ENCODE peak calls at places on chromosomes 3 and 15, in seven cellular contexts. A is brain microvascular endothelial cell, U is HEK293T, P is uterus, E is ELR, L is epithelial cell of esophagus, X is progenitor cell of endocrine pancreas. B is an unnamed sample.
A peak's percentile ranks its signal among the peaks of the same experiment; 100 is the strongest.

GRCh38 chr3:56364665-56365064 is 103.6 kb downstream of the ERC2 start:
- DNase-seq in A (no peak), U (no peak), P (no peak), E (no peak), L (no peak), X (no peak), B (no peak)

GRCh38 chr15:63331456-63331855 is 50.2 kb downstream of the CA12 start:
- DNase-seq in A (peak; percentile 55), U (no peak), P (no peak), E (peak; percentile 63), L (peak; percentile 93), X (no peak), B (no peak)

GRCh38 chr15:43889072-43889471 is 62.3 kb downstream of the WDR76 start:
- DNase-seq in A (no peak), U (no peak), P (no peak), E (no peak), L (no peak), X (no peak), B (no peak)

GRCh38 chr15:91593653-91594052 is 259.9 kb upstream of the SLCO3A1 start:
- DNase-seq in A (no peak), U (no peak), P (no peak), E (no peak), L (no peak), X (no peak), B (no peak)

GRCh38 chr3:5312278-5312677 is 124.8 kb downstream of the EDEM1 start:
- DNase-seq in A (no peak), U (no peak), P (no peak), E (no peak), L (no peak), X (no peak), B (no peak)

GRCh38 chr15:88636039-88636438 is 2.8 kb upstream of the ISG20 start:
- DNase-seq in A (no peak), U (no peak), P (no peak), E (no peak), L (peak; percentile 82), X (no peak), B (no peak)

GRCh38 chr3:11847607-11848006 is 922 bp upstream of the TAMM41 start:
- DNase-seq in A (no peak), U (peak; percentile 15), P (no peak), E (no peak), L (peak; percentile 21), X (no peak), B (no peak)

GRCh38 chr15:62841269-62841628 is 201.3 kb upstream of the TPM1 start:
- DNase-seq in A (no peak), U (no peak), P (no peak), E (peak; percentile 62), L (no peak), X (no peak), B (peak; percentile 20)

GRCh38 chr3:130825762-130826297 is 68.1 kb upstream of the ATP2C1 start:
- DNase-seq in A (no peak), U (no peak), P (no peak), E (no peak), L (no peak), X (no peak), B (no peak)

GRCh38 chr3:65268411-65268810 is 580.6 kb upstream of the ADAMTS9 start:
- DNase-seq in A (no peak), U (no peak), P (no peak), E (no peak), L (no peak), X (no peak), B (no peak)

GRCh38 chr15:26223720-26224119 is 360.6 kb upstream of the ATP10A start:
- DNase-seq in A (no peak), U (no peak), P (no peak), E (no peak), L (no peak), X (no peak), B (no peak)

GRCh38 chr3:134483195-134483890 is 2.4 kb downstream of the ANAPC13 start:
- DNase-seq in A (peak; percentile 77), U (no peak), P (no peak), E (peak; percentile 97), L (peak; percentile 89), X (no peak), B (peak; percentile 58)

GRCh38 chr3:46080124-46080991 is 53.1 kb upstream of the XCR1 start:
- DNase-seq in A (no peak), U (no peak), P (no peak), E (peak; percentile 62), L (peak; percentile 62), X (no peak), B (no peak)

GRCh38 chr15:34084086-34084485 is 17.6 kb downstream of the EMC7 start:
- DNase-seq in A (no peak), U (no peak), P (peak; percentile 48), E (peak; percentile 54), L (no peak), X (no peak), B (peak; percentile 83)

GRCh38 chr15:76863693-76864092 is 41.4 kb downstream of the SCAPER start:
- DNase-seq in A (no peak), U (no peak), P (no peak), E (no peak), L (no peak), X (no peak), B (no peak)

GRCh38 chr3:8486945-8487344 is 14.7 kb upstream of the LMCD1 start:
- DNase-seq in A (no peak), U (no peak), P (no peak), E (no peak), L (no peak), X (no peak), B (no peak)

GRCh38 chr3:40908612-40909011 is 290.7 kb upstream of the CTNNB1 start:
- DNase-seq in A (no peak), U (no peak), P (no peak), E (no peak), L (no peak), X (no peak), B (no peak)

GRCh38 chr3:14507345-14507741 is 32.8 kb downstream of the GRIP2 start:
- DNase-seq in A (no peak), U (no peak), P (peak; percentile 10), E (no peak), L (no peak), X (no peak), B (no peak)

GRCh38 chr15:29034151-29034550 is 148.4 kb downstream of the APBA2 start:
- DNase-seq in A (no peak), U (no peak), P (no peak), E (peak; percentile 35), L (no peak), X (no peak), B (no peak)

GRCh38 chr3:2300938-2301337 is 202.3 kb downstream of the CNTN4 start:
- DNase-seq in A (no peak), U (no peak), P (no peak), E (no peak), L (no peak), X (no peak), B (no peak)

GRCh38 chr3:68103811-68104210 is 449.4 kb upstream of the SUCLG2 start:
- DNase-seq in A (no peak), U (no peak), P (no peak), E (no peak), L (peak; percentile 1), X (no peak), B (no peak)

GRCh38 chr3:10437272-10437994 is 68.0 kb downstream of the ATP2B2 start:
- DNase-seq in A (peak; percentile 78), U (no peak), P (no peak), E (peak; percentile 83), L (peak; percentile 71), X (no peak), B (peak; percentile 20)